ENCODE peak calls at places on chromosomes 2 and 18, in ten cellular contexts. G is stimulated activated CD4-positive, alpha-beta T cell treated with anti-CD3 and anti-CD28 coated beads, Interleukin-2, amount 100 ng/mL, for 48 hours; Q is suprapubic skin; Y is T-helper 9 cell; M is foreskin fibroblast; E is ELR; K is stromal cell of bone marrow; C is AG08395; Z is GM04504; J is left lobe of liver. T is an unnamed sample.

GRCh38 chr18:65748321-65748720 is 2.5 kb upstream of the CDH7 start:
- DNase-seq in Z (no peak), Y (no peak), G (no peak), K (no peak), M (no peak), E (no peak), C (no peak), J (no peak), Q (no peak), T (no peak)

GRCh38 chr2:119137502-119137901 is 21.0 kb downstream of the C1QL2 start:
- DNase-seq in M (peak), Y (no peak), Z (no peak), J (no peak), K (no peak), Q (no peak), C (no peak), G (no peak), E (peak), T (no peak)

GRCh38 chr2:47336259-47337238 is 66.4 kb upstream of the MSH2 start:
- DNase-seq in E (no peak), M (peak), Y (no peak), Z (no peak), C (no peak), Q (no peak), G (no peak), J (no peak), K (no peak), T (no peak)

GRCh38 chr2:146147448-146148012 is 1627.6 kb upstream of the ZEB2 start:
- DNase-seq in K (no peak), E (no peak), G (no peak), C (no peak), Y (no peak), J (no peak), Q (no peak), M (no peak), Z (no peak), T (no peak)

GRCh38 chr2:143960177-143960576 is 559.7 kb downstream of the ZEB2 start:
- DNase-seq in G (no peak), M (peak), Q (no peak), Z (no peak), J (no peak), Y (no peak), C (no peak), K (no peak), E (peak), T (no peak)

GRCh38 chr2:19846030-19846429 is 55.8 kb downstream of the TTC32 start:
- DNase-seq in C (no peak), K (no peak), Q (no peak), G (no peak), J (no peak), E (no peak), Z (no peak), M (no peak), Y (no peak), T (no peak)

GRCh38 chr2:133596701-133597393 is 28.6 kb upstream of the NCKAP5 start:
- DNase-seq in M (no peak), K (no peak), G (no peak), Q (no peak), J (no peak), Y (no peak), Z (no peak), C (no peak), E (no peak), T (no peak)

GRCh38 chr2:34729845-34730244 is 1130.7 kb upstream of the FAM98A start:
- DNase-seq in Q (no peak), Z (no peak), J (no peak), E (no peak), G (no peak), K (no peak), C (no peak), M (no peak), Y (no peak), T (no peak)

GRCh38 chr2:170905864-170906263 is 23.2 kb upstream of the GORASP2 start:
- DNase-seq in Q (no peak), M (no peak), G (no peak), J (no peak), Y (no peak), Z (no peak), C (no peak), K (no peak), E (no peak), T (no peak)

GRCh38 chr18:4203525-4203924 is 251.6 kb downstream of the DLGAP1 start:
- DNase-seq in G (no peak), Q (no peak), E (no peak), M (no peak), Y (no peak), Z (no peak), K (no peak), J (no peak), C (no peak), T (no peak)

GRCh38 chr2:127906206-127906926 is 20.6 kb upstream of the AMMECR1L start:
- DNase-seq in Z (no peak), C (no peak), E (no peak), M (no peak), K (no peak), G (no peak), J (peak), Q (no peak), Y (no peak), T (no peak)

GRCh38 chr2:7619203-7619602 is 702.0 kb downstream of the RNF144A start:
- DNase-seq in K (no peak), Z (no peak), C (no peak), Y (no peak), G (no peak), J (no peak), Q (no peak), M (no peak), E (no peak), T (no peak)

GRCh38 chr2:31813016-31813415 is 197.8 kb downstream of the MEMO1 start:
- DNase-seq in Y (no peak), C (no peak), M (no peak), Q (no peak), Z (no peak), J (no peak), G (no peak), E (no peak), K (no peak), T (no peak)

GRCh38 chr2:20351555-20352229 is 1.0 kb upstream of the PUM2 start:
- DNase-seq in Y (no peak), J (peak), M (no peak), Q (no peak), G (no peak), E (no peak), K (no peak), C (no peak), Z (no peak), T (no peak)

GRCh38 chr2:161199885-161200284 is 39.7 kb downstream of the TANK start:
- DNase-seq in Y (no peak), C (no peak), Q (no peak), Z (no peak), E (no peak), J (no peak), K (no peak), M (no peak), G (no peak), T (no peak)

GRCh38 chr2:38115216-38116012 is 39.5 kb upstream of the CYP1B1 start:
- DNase-seq in Y (peak), G (peak), M (peak), C (no peak), Q (peak), K (peak), J (peak), E (peak), Z (no peak), T (peak)

GRCh38 chr2:71618327-71619113 is 165.2 kb downstream of the DYSF start:
- DNase-seq in G (no peak), K (no peak), Q (peak), E (peak), C (no peak), J (peak), Z (no peak), Y (no peak), M (no peak), T (no peak)

GRCh38 chr2:7011376-7012083 is 94.3 kb downstream of the RNF144A start:
- DNase-seq in K (peak), Q (no peak), Z (peak), E (peak), M (peak), C (peak), Y (no peak), G (no peak), J (no peak), T (no peak)

GRCh38 chr2:138321458-138321857 is 180.1 kb upstream of the SPOPL start:
- DNase-seq in Q (no peak), Z (no peak), Y (no peak), M (no peak), C (no peak), J (no peak), K (no peak), G (no peak), E (no peak), T (no peak)

GRCh38 chr18:28175930-28176673 is 828 bp downstream of the CDH2 start:
- DNase-seq in K (no peak), M (peak), C (peak), J (peak), Q (no peak), E (peak), Z (no peak), Y (no peak), G (no peak), T (no peak)

GRCh38 chr18:76524477-76524876 is 29.4 kb upstream of the ZNF516 start:
- DNase-seq in C (no peak), J (no peak), K (no peak), Y (no peak), G (no peak), Q (no peak), E (no peak), Z (no peak), M (no peak), T (no peak)

GRCh38 chr2:135916232-135916631 is 40.0 kb upstream of the MCM6 start:
- DNase-seq in E (peak), M (peak), Z (no peak), J (no peak), G (no peak), K (no peak), Y (no peak), Q (no peak), C (peak), T (no peak)

GRCh38 chr18:8322486-8322885 is 286.8 kb upstream of the RAB12 start:
- DNase-seq in C (no peak), J (no peak), K (no peak), Q (no peak), Y (no peak), E (no peak), Z (no peak), M (no peak), G (no peak), T (no peak)

GRCh38 chr2:9552491-9553178 is 3.0 kb downstream of the ADAM17 start:
- DNase-seq in K (peak), Q (no peak), Z (peak), E (peak), C (no peak), M (peak), G (no peak), J (no peak), Y (no peak), T (no peak)

GRCh38 chr18:28120811-28121210 is 56.1 kb downstream of the CDH2 start:
- DNase-seq in K (peak), Z (no peak), C (no peak), M (no peak), E (no peak), J (no peak), Y (no peak), Q (no peak), G (no peak), T (no peak)

GRCh38 chr2:227607969-227608368 is 6.7 kb downstream of the SCYGR3 start:
- DNase-seq in G (no peak), J (no peak), Z (no peak), Q (no peak), M (peak), Y (no peak), C (no peak), E (peak), K (no peak), T (no peak)

GRCh38 chr2:70084973-70085710 is 2.1 kb upstream of the PCBP1 start:
- DNase-seq in J (peak), E (no peak), M (no peak), G (peak), C (no peak), Q (no peak), K (no peak), Y (peak), Z (no peak), T (peak)

GRCh38 chr18:25171334-25171733 is 180.6 kb downstream of the ZNF521 start:
- DNase-seq in E (no peak), Q (no peak), J (no peak), G (no peak), Y (no peak), Z (no peak), M (no peak), K (no peak), C (no peak), T (no peak)